ENCODE peak calls at places on chromosome 16, in five cellular contexts. One of them, this sample, is unnamed.

GRCh38 chr16:58563235-58563634 is 47.9 kb downstream of the SETD6 start:
- DNase-seq in Kasumi-1: no peak
- DNase-seq in activated CD8-positive, alpha-beta memory T cell treated with anti-CD3 and anti-CD28 coated beads, Interleukin-2, amount 50 U/mL, for 48 hours: no peak
- DNase-seq in posterior cingulate gyrus: no peak
- DNase-seq in ACHN: peak; percentile 44
- DNase-seq in this sample: no peak

GRCh38 chr16:86355114-86355513 is 155.2 kb upstream of the FOXF1 start:
- DNase-seq in Kasumi-1: no peak
- DNase-seq in activated CD8-positive, alpha-beta memory T cell treated with anti-CD3 and anti-CD28 coated beads, Interleukin-2, amount 50 U/mL, for 48 hours: no peak
- DNase-seq in posterior cingulate gyrus: no peak
- DNase-seq in ACHN: no peak
- DNase-seq in this sample: no peak

GRCh38 chr16:2838928-2839327 is 8.8 kb downstream of the ZG16B start:
- DNase-seq in Kasumi-1: no peak
- DNase-seq in activated CD8-positive, alpha-beta memory T cell treated with anti-CD3 and anti-CD28 coated beads, Interleukin-2, amount 50 U/mL, for 48 hours: peak; percentile 82
- DNase-seq in posterior cingulate gyrus: peak; percentile 94
- DNase-seq in ACHN: peak; percentile 78
- DNase-seq in this sample: peak; percentile 55

GRCh38 chr16:10862432-10862831 is 14.6 kb upstream of the CIITA start:
- DNase-seq in Kasumi-1: no peak
- DNase-seq in activated CD8-positive, alpha-beta memory T cell treated with anti-CD3 and anti-CD28 coated beads, Interleukin-2, amount 50 U/mL, for 48 hours: no peak
- DNase-seq in posterior cingulate gyrus: peak; percentile 76
- DNase-seq in ACHN: peak; percentile 85
- DNase-seq in this sample: no peak

GRCh38 chr16:48432136-48432535 is 46.9 kb upstream of the SIAH1 start:
- DNase-seq in Kasumi-1: peak; percentile 69
- DNase-seq in activated CD8-positive, alpha-beta memory T cell treated with anti-CD3 and anti-CD28 coated beads, Interleukin-2, amount 50 U/mL, for 48 hours: no peak
- DNase-seq in posterior cingulate gyrus: no peak
- DNase-seq in ACHN: no peak
- DNase-seq in this sample: no peak

GRCh38 chr16:87789437-87790277 is 23.9 kb upstream of the KLHDC4 start:
- DNase-seq in Kasumi-1: no peak
- DNase-seq in activated CD8-positive, alpha-beta memory T cell treated with anti-CD3 and anti-CD28 coated beads, Interleukin-2, amount 50 U/mL, for 48 hours: no peak
- DNase-seq in posterior cingulate gyrus: no peak
- DNase-seq in ACHN: peak; percentile 90
- DNase-seq in this sample: no peak

GRCh38 chr16:85136705-85137322 is 24.5 kb upstream of the CIBAR2 start:
- DNase-seq in Kasumi-1: no peak
- DNase-seq in activated CD8-positive, alpha-beta memory T cell treated with anti-CD3 and anti-CD28 coated beads, Interleukin-2, amount 50 U/mL, for 48 hours: no peak
- DNase-seq in posterior cingulate gyrus: no peak
- DNase-seq in ACHN: peak; percentile 18
- DNase-seq in this sample: no peak

GRCh38 chr16:85767569-85767968 is 16.7 kb upstream of the C16orf74 start:
- DNase-seq in Kasumi-1: no peak
- DNase-seq in activated CD8-positive, alpha-beta memory T cell treated with anti-CD3 and anti-CD28 coated beads, Interleukin-2, amount 50 U/mL, for 48 hours: no peak
- DNase-seq in posterior cingulate gyrus: peak; percentile 75
- DNase-seq in ACHN: peak; percentile 95
- DNase-seq in this sample: no peak

GRCh38 chr16:85798901-85799496 is 345 bp downstream of the EMC8 start:
- DNase-seq in Kasumi-1: peak; percentile 32
- DNase-seq in activated CD8-positive, alpha-beta memory T cell treated with anti-CD3 and anti-CD28 coated beads, Interleukin-2, amount 50 U/mL, for 48 hours: peak; percentile 71
- DNase-seq in posterior cingulate gyrus: no peak
- DNase-seq in ACHN: peak; percentile 37
- DNase-seq in this sample: peak; percentile 50

GRCh38 chr16:87198881-87199280 is 118.3 kb downstream of the C16orf95 start:
- DNase-seq in Kasumi-1: no peak
- DNase-seq in activated CD8-positive, alpha-beta memory T cell treated with anti-CD3 and anti-CD28 coated beads, Interleukin-2, amount 50 U/mL, for 48 hours: no peak
- DNase-seq in posterior cingulate gyrus: no peak
- DNase-seq in ACHN: no peak
- DNase-seq in this sample: no peak

GRCh38 chr16:56969769-56970168 is 8.0 kb downstream of the CETP start:
- DNase-seq in Kasumi-1: no peak
- DNase-seq in activated CD8-positive, alpha-beta memory T cell treated with anti-CD3 and anti-CD28 coated beads, Interleukin-2, amount 50 U/mL, for 48 hours: no peak
- DNase-seq in posterior cingulate gyrus: peak; percentile 55
- DNase-seq in ACHN: no peak
- DNase-seq in this sample: no peak

GRCh38 chr16:71723537-71724319 is 773 bp downstream of the PHLPP2 start:
- DNase-seq in Kasumi-1: peak; percentile 68
- DNase-seq in activated CD8-positive, alpha-beta memory T cell treated with anti-CD3 and anti-CD28 coated beads, Interleukin-2, amount 50 U/mL, for 48 hours: peak; percentile 89
- DNase-seq in posterior cingulate gyrus: peak; percentile 93
- DNase-seq in ACHN: peak; percentile 81
- DNase-seq in this sample: peak; percentile 81

GRCh38 chr16:30740364-30741251 is 7.6 kb upstream of the PHKG2 start:
- DNase-seq in Kasumi-1: no peak
- DNase-seq in activated CD8-positive, alpha-beta memory T cell treated with anti-CD3 and anti-CD28 coated beads, Interleukin-2, amount 50 U/mL, for 48 hours: no peak
- DNase-seq in posterior cingulate gyrus: no peak
- DNase-seq in ACHN: peak; percentile 97
- DNase-seq in this sample: no peak

GRCh38 chr16:392450-393027 is 4.5 kb upstream of the NME4 start:
- DNase-seq in Kasumi-1: no peak
- DNase-seq in activated CD8-positive, alpha-beta memory T cell treated with anti-CD3 and anti-CD28 coated beads, Interleukin-2, amount 50 U/mL, for 48 hours: no peak
- DNase-seq in posterior cingulate gyrus: no peak
- DNase-seq in ACHN: no peak
- DNase-seq in this sample: no peak

GRCh38 chr16:24686678-24687077 is 42.8 kb upstream of the TNRC6A start:
- DNase-seq in Kasumi-1: no peak
- DNase-seq in activated CD8-positive, alpha-beta memory T cell treated with anti-CD3 and anti-CD28 coated beads, Interleukin-2, amount 50 U/mL, for 48 hours: no peak
- DNase-seq in posterior cingulate gyrus: no peak
- DNase-seq in ACHN: no peak
- DNase-seq in this sample: no peak

GRCh38 chr16:67713647-67714273 is 5.4 kb downstream of the GFOD2 start:
- DNase-seq in Kasumi-1: no peak
- DNase-seq in activated CD8-positive, alpha-beta memory T cell treated with anti-CD3 and anti-CD28 coated beads, Interleukin-2, amount 50 U/mL, for 48 hours: no peak
- DNase-seq in posterior cingulate gyrus: peak; percentile 7
- DNase-seq in ACHN: no peak
- DNase-seq in this sample: no peak

GRCh38 chr16:74567901-74568300 is 39.0 kb downstream of the GLG1 start:
- DNase-seq in Kasumi-1: no peak
- DNase-seq in activated CD8-positive, alpha-beta memory T cell treated with anti-CD3 and anti-CD28 coated beads, Interleukin-2, amount 50 U/mL, for 48 hours: no peak
- DNase-seq in posterior cingulate gyrus: no peak
- DNase-seq in ACHN: no peak
- DNase-seq in this sample: no peak

GRCh38 chr16:49503242-49504022 is 129.8 kb downstream of the C16orf78 start:
- DNase-seq in Kasumi-1: no peak
- DNase-seq in activated CD8-positive, alpha-beta memory T cell treated with anti-CD3 and anti-CD28 coated beads, Interleukin-2, amount 50 U/mL, for 48 hours: no peak
- DNase-seq in posterior cingulate gyrus: no peak
- DNase-seq in ACHN: no peak
- DNase-seq in this sample: no peak

GRCh38 chr16:2752850-2753522 is 548 bp downstream of the SRRM2 start:
- DNase-seq in Kasumi-1: peak; percentile 28
- DNase-seq in activated CD8-positive, alpha-beta memory T cell treated with anti-CD3 and anti-CD28 coated beads, Interleukin-2, amount 50 U/mL, for 48 hours: no peak
- DNase-seq in posterior cingulate gyrus: peak; percentile 69
- DNase-seq in ACHN: peak; percentile 89
- DNase-seq in this sample: peak; percentile 68

GRCh38 chr16:85002643-85003042 is 8.7 kb downstream of the ZDHHC7 start:
- DNase-seq in Kasumi-1: no peak
- DNase-seq in activated CD8-positive, alpha-beta memory T cell treated with anti-CD3 and anti-CD28 coated beads, Interleukin-2, amount 50 U/mL, for 48 hours: no peak
- DNase-seq in posterior cingulate gyrus: no peak
- DNase-seq in ACHN: peak; percentile 67
- DNase-seq in this sample: no peak

GRCh38 chr16:82655315-82655714 is 28.5 kb downstream of the CDH13 start:
- DNase-seq in Kasumi-1: no peak
- DNase-seq in activated CD8-positive, alpha-beta memory T cell treated with anti-CD3 and anti-CD28 coated beads, Interleukin-2, amount 50 U/mL, for 48 hours: peak; percentile 77
- DNase-seq in posterior cingulate gyrus: no peak
- DNase-seq in ACHN: peak; percentile 90
- DNase-seq in this sample: peak; percentile 42

GRCh38 chr16:30051518-30051917 is 14.0 kb upstream of the ALDOA start:
- DNase-seq in Kasumi-1: no peak
- DNase-seq in activated CD8-positive, alpha-beta memory T cell treated with anti-CD3 and anti-CD28 coated beads, Interleukin-2, amount 50 U/mL, for 48 hours: no peak
- DNase-seq in posterior cingulate gyrus: no peak
- DNase-seq in ACHN: no peak
- DNase-seq in this sample: no peak

GRCh38 chr16:86222965-86223551 is 287.3 kb upstream of the FOXF1 start:
- DNase-seq in Kasumi-1: no peak
- DNase-seq in activated CD8-positive, alpha-beta memory T cell treated with anti-CD3 and anti-CD28 coated beads, Interleukin-2, amount 50 U/mL, for 48 hours: no peak
- DNase-seq in posterior cingulate gyrus: peak; percentile 9
- DNase-seq in ACHN: no peak
- DNase-seq in this sample: no peak

GRCh38 chr16:72349719-72350118 is 177.8 kb upstream of the PMFBP1 start:
- DNase-seq in Kasumi-1: no peak
- DNase-seq in activated CD8-positive, alpha-beta memory T cell treated with anti-CD3 and anti-CD28 coated beads, Interleukin-2, amount 50 U/mL, for 48 hours: no peak
- DNase-seq in posterior cingulate gyrus: no peak
- DNase-seq in ACHN: no peak
- DNase-seq in this sample: no peak

GRCh38 chr16:86909359-86910145 is 331.2 kb downstream of the FOXL1 start:
- DNase-seq in Kasumi-1: no peak
- DNase-seq in activated CD8-positive, alpha-beta memory T cell treated with anti-CD3 and anti-CD28 coated beads, Interleukin-2, amount 50 U/mL, for 48 hours: no peak
- DNase-seq in posterior cingulate gyrus: no peak
- DNase-seq in ACHN: no peak
- DNase-seq in this sample: no peak

GRCh38 chr16:24943471-24943870 is 71.7 kb downstream of the ARHGAP17 start:
- DNase-seq in Kasumi-1: no peak
- DNase-seq in activated CD8-positive, alpha-beta memory T cell treated with anti-CD3 and anti-CD28 coated beads, Interleukin-2, amount 50 U/mL, for 48 hours: no peak
- DNase-seq in posterior cingulate gyrus: no peak
- DNase-seq in ACHN: no peak
- DNase-seq in this sample: no peak

GRCh38 chr16:85570213-85570734 is 42.8 kb upstream of the GSE1 start:
- DNase-seq in Kasumi-1: no peak
- DNase-seq in activated CD8-positive, alpha-beta memory T cell treated with anti-CD3 and anti-CD28 coated beads, Interleukin-2, amount 50 U/mL, for 48 hours: peak; percentile 71
- DNase-seq in posterior cingulate gyrus: no peak
- DNase-seq in ACHN: no peak
- DNase-seq in this sample: no peak

GRCh38 chr16:66911112-66911511 is 7.6 kb downstream of the CDH16 start:
- DNase-seq in Kasumi-1: no peak
- DNase-seq in activated CD8-positive, alpha-beta memory T cell treated with anti-CD3 and anti-CD28 coated beads, Interleukin-2, amount 50 U/mL, for 48 hours: no peak
- DNase-seq in posterior cingulate gyrus: peak; percentile 25
- DNase-seq in ACHN: no peak
- DNase-seq in this sample: no peak

GRCh38 chr16:70694517-70695218 is 8.8 kb upstream of the MTSS2 start:
- DNase-seq in Kasumi-1: no peak
- DNase-seq in activated CD8-positive, alpha-beta memory T cell treated with anti-CD3 and anti-CD28 coated beads, Interleukin-2, amount 50 U/mL, for 48 hours: no peak
- DNase-seq in posterior cingulate gyrus: peak; percentile 95
- DNase-seq in ACHN: peak; percentile 56
- DNase-seq in this sample: no peak

GRCh38 chr16:80299416-80299815 is 241.4 kb upstream of the DYNLRB2 start:
- DNase-seq in Kasumi-1: no peak
- DNase-seq in activated CD8-positive, alpha-beta memory T cell treated with anti-CD3 and anti-CD28 coated beads, Interleukin-2, amount 50 U/mL, for 48 hours: no peak
- DNase-seq in posterior cingulate gyrus: no peak
- DNase-seq in ACHN: no peak
- DNase-seq in this sample: no peak

GRCh38 chr16:79013930-79014329 is 586.6 kb downstream of the MAF start:
- DNase-seq in Kasumi-1: no peak
- DNase-seq in activated CD8-positive, alpha-beta memory T cell treated with anti-CD3 and anti-CD28 coated beads, Interleukin-2, amount 50 U/mL, for 48 hours: no peak
- DNase-seq in posterior cingulate gyrus: no peak
- DNase-seq in ACHN: no peak
- DNase-seq in this sample: no peak

GRCh38 chr16:49484454-49484853 is 110.8 kb downstream of the C16orf78 start:
- DNase-seq in Kasumi-1: no peak
- DNase-seq in activated CD8-positive, alpha-beta memory T cell treated with anti-CD3 and anti-CD28 coated beads, Interleukin-2, amount 50 U/mL, for 48 hours: no peak
- DNase-seq in posterior cingulate gyrus: no peak
- DNase-seq in ACHN: no peak
- DNase-seq in this sample: no peak

GRCh38 chr16:6611535-6611934 is 721.1 kb upstream of the RBFOX1 start:
- DNase-seq in Kasumi-1: no peak
- DNase-seq in activated CD8-positive, alpha-beta memory T cell treated with anti-CD3 and anti-CD28 coated beads, Interleukin-2, amount 50 U/mL, for 48 hours: no peak
- DNase-seq in posterior cingulate gyrus: no peak
- DNase-seq in ACHN: peak; percentile 6
- DNase-seq in this sample: no peak

GRCh38 chr16:47018223-47018891 is 44.9 kb upstream of the DNAJA2 start:
- DNase-seq in Kasumi-1: peak; percentile 57
- DNase-seq in activated CD8-positive, alpha-beta memory T cell treated with anti-CD3 and anti-CD28 coated beads, Interleukin-2, amount 50 U/mL, for 48 hours: no peak
- DNase-seq in posterior cingulate gyrus: no peak
- DNase-seq in ACHN: peak; percentile 74
- DNase-seq in this sample: peak; percentile 31

GRCh38 chr16:8704098-8704497 is 29.7 kb downstream of the ABAT start:
- DNase-seq in Kasumi-1: no peak
- DNase-seq in activated CD8-positive, alpha-beta memory T cell treated with anti-CD3 and anti-CD28 coated beads, Interleukin-2, amount 50 U/mL, for 48 hours: no peak
- DNase-seq in posterior cingulate gyrus: no peak
- DNase-seq in ACHN: no peak
- DNase-seq in this sample: no peak

GRCh38 chr16:85611455-85612190 is 1.5 kb upstream of the GSE1 start:
- DNase-seq in Kasumi-1: peak; percentile 41
- DNase-seq in activated CD8-positive, alpha-beta memory T cell treated with anti-CD3 and anti-CD28 coated beads, Interleukin-2, amount 50 U/mL, for 48 hours: peak; percentile 77
- DNase-seq in posterior cingulate gyrus: peak; percentile 95
- DNase-seq in ACHN: peak; percentile 91
- DNase-seq in this sample: peak; percentile 39

GRCh38 chr16:324451-325334 is 27.8 kb downstream of the AXIN1 start:
- DNase-seq in Kasumi-1: no peak
- DNase-seq in activated CD8-positive, alpha-beta memory T cell treated with anti-CD3 and anti-CD28 coated beads, Interleukin-2, amount 50 U/mL, for 48 hours: peak; percentile 73
- DNase-seq in posterior cingulate gyrus: no peak
- DNase-seq in ACHN: no peak
- DNase-seq in this sample: peak; percentile 43